ENCODE peak calls at places on chromosome 20, in six cellular contexts. H is central memory CD4-positive, alpha-beta T cell; S is activated T-cell treated with anti-CD3 and anti-CD28 coated beads for 1 hour; X is cardiac fibroblast; R is Daoy; B is mesenteric fat pad. I is an unnamed sample.

GRCh38 chr20:38307371-38308046 is 3.6 kb downstream of the BPI start:
- DNase-seq in H (no peak), S (no peak), X (peak), R (peak), B (no peak), I (no peak)

GRCh38 chr20:59723108-59723500 is 118.8 kb downstream of the PHACTR3 start:
- DNase-seq in H (no peak), S (no peak), X (no peak), R (no peak), B (no peak), I (no peak)

GRCh38 chr20:35503841-35504460 is 25.5 kb downstream of the C20orf173 start:
- DNase-seq in H (no peak), S (no peak), X (no peak), R (no peak), B (no peak), I (no peak)

GRCh38 chr20:36485286-36485685 is 56.0 kb upstream of the MYL9 start:
- DNase-seq in H (no peak), S (no peak), X (no peak), R (no peak), B (no peak), I (no peak)

GRCh38 chr20:57266251-57267157 is at the start of gene BMP7:
- DNase-seq in H (no peak), S (no peak), X (no peak), R (peak), B (no peak), I (peak)

GRCh38 chr20:57656821-57657536 is 36.8 kb upstream of the ZBP1 start:
- DNase-seq in H (no peak), S (no peak), X (no peak), R (no peak), B (peak), I (no peak)

GRCh38 chr20:41304002-41304401 is 13.5 kb downstream of the ZHX3 start:
- DNase-seq in H (no peak), S (no peak), X (no peak), R (no peak), B (no peak), I (no peak)

GRCh38 chr20:48287552-48288170 is 502.4 kb upstream of the SULF2 start:
- DNase-seq in H (no peak), S (no peak), X (no peak), R (no peak), B (no peak), I (no peak)

GRCh38 chr20:1254307-1254706 is 11.8 kb upstream of the SNPH start:
- DNase-seq in H (no peak), S (no peak), X (no peak), R (no peak), B (no peak), I (no peak)

I was measured in NAMALWA.